ENCODE peak calls at places on chromosomes 3 and 15, in six cellular contexts. Z, P, M, C, D and Y are unnamed samples.

GRCh38 chr15:100725121-100726069 is 123.0 kb downstream of the ASB7 start:
- DNase-seq in Z (no peak), P (no peak), M (no peak), C (no peak), D (no peak), Y (peak)

GRCh38 chr3:94187697-94188096 is 124.8 kb downstream of the NSUN3 start:
- DNase-seq in Z (no peak), P (no peak), M (no peak), C (no peak), D (no peak), Y (no peak)

GRCh38 chr3:13107661-13108060 is 34.4 kb upstream of the IQSEC1 start:
- DNase-seq in Z (no peak), P (peak), M (no peak), C (no peak), D (no peak), Y (no peak)

GRCh38 chr3:141797167-141797773 is 34.1 kb downstream of the GRK7 start:
- DNase-seq in Z (no peak), P (peak), M (no peak), C (no peak), D (no peak), Y (no peak)

GRCh38 chr15:39598186-39598850 is 17.4 kb downstream of the THBS1 start:
- DNase-seq in Z (no peak), P (no peak), M (no peak), C (no peak), D (no peak), Y (no peak)

GRCh38 chr3:128502-128901 is 68.1 kb upstream of the CHL1 start:
- DNase-seq in Z (no peak), P (no peak), M (no peak), C (no peak), D (no peak), Y (no peak)

GRCh38 chr15:60932051-60932915 is 296.8 kb downstream of the RORA start:
- DNase-seq in Z (no peak), P (peak), M (peak), C (peak), D (peak), Y (peak)

GRCh38 chr3:167872032-167872431 is 136.5 kb downstream of the SERPINI1 start:
- DNase-seq in Z (no peak), P (no peak), M (no peak), C (no peak), D (no peak), Y (no peak)

GRCh38 chr3:99659032-99659431 is 20.6 kb downstream of the COL8A1 start:
- DNase-seq in Z (no peak), P (peak), M (no peak), C (no peak), D (peak), Y (peak)

GRCh38 chr3:184315871-184316661 is 1.7 kb downstream of the EIF4G1 start:
- DNase-seq in Z (no peak), P (no peak), M (no peak), C (no peak), D (no peak), Y (no peak)

GRCh38 chr3:15899438-15899837 is 101.7 kb upstream of the ANKRD28 start:
- DNase-seq in Z (no peak), P (no peak), M (no peak), C (peak), D (no peak), Y (peak)

GRCh38 chr3:74614133-74614967 is at the start of gene CNTN3:
- DNase-seq in Z (no peak), P (peak), M (no peak), C (no peak), D (no peak), Y (no peak)

GRCh38 chr15:52040167-52040900 is 21.3 kb downstream of the MAPK6 start:
- DNase-seq in Z (no peak), P (no peak), M (peak), C (no peak), D (no peak), Y (no peak)

GRCh38 chr3:111473550-111473949 is 68.4 kb upstream of the CD96 start:
- DNase-seq in Z (no peak), P (no peak), M (no peak), C (peak), D (no peak), Y (no peak)

GRCh38 chr15:91855684-91856553 is 2.4 kb downstream of the SLCO3A1 start:
- DNase-seq in Z (peak), P (peak), M (no peak), C (no peak), D (no peak), Y (no peak)

GRCh38 chr3:183281126-183281797 is 28.2 kb downstream of the B3GNT5 start:
- DNase-seq in Z (no peak), P (no peak), M (no peak), C (peak), D (no peak), Y (no peak)

GRCh38 chr3:183551930-183552329 is 3.6 kb downstream of the KLHL6 start:
- DNase-seq in Z (no peak), P (no peak), M (no peak), C (no peak), D (no peak), Y (no peak)

GRCh38 chr3:176159796-176160195 is 1037.5 kb downstream of the TBL1XR1 start:
- DNase-seq in Z (no peak), P (no peak), M (no peak), C (no peak), D (no peak), Y (peak)

GRCh38 chr3:2735392-2735894 is 374.7 kb downstream of the IL5RA start:
- DNase-seq in Z (no peak), P (no peak), M (no peak), C (no peak), D (no peak), Y (no peak)

GRCh38 chr3:100665230-100665629 is 44.1 kb upstream of the TFG start:
- DNase-seq in Z (peak), P (no peak), M (no peak), C (no peak), D (no peak), Y (no peak)

GRCh38 chr3:107928084-107928445 is 162.8 kb downstream of the CD47 start:
- DNase-seq in Z (no peak), P (no peak), M (peak), C (peak), D (no peak), Y (peak)

GRCh38 chr3:197800379-197800778 is 9.3 kb downstream of the LRCH3 start:
- DNase-seq in Z (no peak), P (no peak), M (no peak), C (no peak), D (no peak), Y (no peak)

GRCh38 chr3:157606392-157607197 is 103.4 kb upstream of the VEPH1 start:
- DNase-seq in Z (no peak), P (peak), M (peak), C (peak), D (peak), Y (peak)

GRCh38 chr3:138862531-138862923 is 27.8 kb upstream of the PIK3CB start:
- DNase-seq in Z (no peak), P (no peak), M (no peak), C (no peak), D (no peak), Y (no peak)

GRCh38 chr15:37682304-37682703 is 252.1 kb upstream of the TMCO5A start:
- DNase-seq in Z (no peak), P (no peak), M (no peak), C (no peak), D (no peak), Y (peak)